ENCODE peak calls at places on chromosomes 4 and X, in nine cellular contexts. One of them, this sample, is unnamed.

GRCh38 chr4:137125011-137125410 is 407.3 kb downstream of the PCDH18 start:
- DNase-seq in ELF-1: no peak
- DNase-seq in activated CD4-positive, alpha-beta T cell treated with anti-CD3 and anti-CD28 coated beads for 24 hours: no peak
- DNase-seq in activated gamma-delta T cell treated with anti-CD3 and anti-CD28 coated beads, Interleukin-2, amount 50 U/mL, for 16 hours: no peak
- DNase-seq in endothelial cell: no peak
- DNase-seq in NCI-H460: peak; percentile 36
- DNase-seq in central memory CD4-positive, alpha-beta T cell: no peak
- DNase-seq in upper lobe of right lung: no peak
- DNase-seq in AG09309: peak; percentile 40
- DNase-seq in this sample: no peak

GRCh38 chr4:78360466-78360865 is 191.1 kb upstream of the ANXA3 start:
- DNase-seq in ELF-1: no peak
- DNase-seq in activated CD4-positive, alpha-beta T cell treated with anti-CD3 and anti-CD28 coated beads for 24 hours: no peak
- DNase-seq in activated gamma-delta T cell treated with anti-CD3 and anti-CD28 coated beads, Interleukin-2, amount 50 U/mL, for 16 hours: no peak
- DNase-seq in endothelial cell: no peak
- DNase-seq in NCI-H460: no peak
- DNase-seq in central memory CD4-positive, alpha-beta T cell: no peak
- DNase-seq in upper lobe of right lung: no peak
- DNase-seq in AG09309: no peak
- DNase-seq in this sample: no peak

GRCh38 chrX:134171661-134172587 is 65.1 kb upstream of the CCDC160 start:
- DNase-seq in ELF-1: peak; percentile 82
- DNase-seq in activated CD4-positive, alpha-beta T cell treated with anti-CD3 and anti-CD28 coated beads for 24 hours: peak; percentile 29
- DNase-seq in activated gamma-delta T cell treated with anti-CD3 and anti-CD28 coated beads, Interleukin-2, amount 50 U/mL, for 16 hours: no peak
- DNase-seq in endothelial cell: peak; percentile 27
- DNase-seq in NCI-H460: no peak
- DNase-seq in central memory CD4-positive, alpha-beta T cell: peak; percentile 22
- DNase-seq in upper lobe of right lung: peak; percentile 61
- DNase-seq in AG09309: no peak
- DNase-seq in this sample: no peak

GRCh38 chrX:13940646-13941045 is 89.0 kb downstream of the GEMIN8 start:
- DNase-seq in ELF-1: no peak
- DNase-seq in activated CD4-positive, alpha-beta T cell treated with anti-CD3 and anti-CD28 coated beads for 24 hours: no peak
- DNase-seq in activated gamma-delta T cell treated with anti-CD3 and anti-CD28 coated beads, Interleukin-2, amount 50 U/mL, for 16 hours: no peak
- DNase-seq in endothelial cell: no peak
- DNase-seq in NCI-H460: no peak
- DNase-seq in central memory CD4-positive, alpha-beta T cell: no peak
- DNase-seq in upper lobe of right lung: no peak
- DNase-seq in AG09309: no peak
- DNase-seq in this sample: no peak

GRCh38 chrX:101229155-101229554 is 9.6 kb downstream of the DRP2 start:
- DNase-seq in ELF-1: no peak
- DNase-seq in activated CD4-positive, alpha-beta T cell treated with anti-CD3 and anti-CD28 coated beads for 24 hours: no peak
- DNase-seq in activated gamma-delta T cell treated with anti-CD3 and anti-CD28 coated beads, Interleukin-2, amount 50 U/mL, for 16 hours: no peak
- DNase-seq in endothelial cell: no peak
- DNase-seq in NCI-H460: no peak
- DNase-seq in central memory CD4-positive, alpha-beta T cell: no peak
- DNase-seq in upper lobe of right lung: no peak
- DNase-seq in AG09309: no peak
- DNase-seq in this sample: peak; percentile 73

GRCh38 chr4:140211693-140212092 is 57.7 kb upstream of the MAML3 start:
- DNase-seq in ELF-1: no peak
- DNase-seq in activated CD4-positive, alpha-beta T cell treated with anti-CD3 and anti-CD28 coated beads for 24 hours: no peak
- DNase-seq in activated gamma-delta T cell treated with anti-CD3 and anti-CD28 coated beads, Interleukin-2, amount 50 U/mL, for 16 hours: no peak
- DNase-seq in endothelial cell: no peak
- DNase-seq in NCI-H460: no peak
- DNase-seq in central memory CD4-positive, alpha-beta T cell: no peak
- DNase-seq in upper lobe of right lung: no peak
- DNase-seq in AG09309: no peak
- DNase-seq in this sample: no peak

GRCh38 chr4:142846729-142847606 is 867 bp upstream of the INPP4B start:
- DNase-seq in ELF-1: peak; percentile 61
- DNase-seq in activated CD4-positive, alpha-beta T cell treated with anti-CD3 and anti-CD28 coated beads for 24 hours: peak; percentile 58
- DNase-seq in activated gamma-delta T cell treated with anti-CD3 and anti-CD28 coated beads, Interleukin-2, amount 50 U/mL, for 16 hours: peak; percentile 39
- DNase-seq in endothelial cell: peak; percentile 30
- DNase-seq in NCI-H460: no peak
- DNase-seq in central memory CD4-positive, alpha-beta T cell: peak; percentile 67
- DNase-seq in upper lobe of right lung: no peak
- DNase-seq in AG09309: no peak
- DNase-seq in this sample: peak; percentile 11

GRCh38 chr4:95715830-95716229 is 124.1 kb upstream of the PDHA2 start:
- DNase-seq in ELF-1: no peak
- DNase-seq in activated CD4-positive, alpha-beta T cell treated with anti-CD3 and anti-CD28 coated beads for 24 hours: no peak
- DNase-seq in activated gamma-delta T cell treated with anti-CD3 and anti-CD28 coated beads, Interleukin-2, amount 50 U/mL, for 16 hours: no peak
- DNase-seq in endothelial cell: no peak
- DNase-seq in NCI-H460: no peak
- DNase-seq in central memory CD4-positive, alpha-beta T cell: no peak
- DNase-seq in upper lobe of right lung: no peak
- DNase-seq in AG09309: no peak
- DNase-seq in this sample: no peak

GRCh38 chrX:129791961-129792570 is 12.3 kb downstream of the SASH3 start:
- DNase-seq in ELF-1: no peak
- DNase-seq in activated CD4-positive, alpha-beta T cell treated with anti-CD3 and anti-CD28 coated beads for 24 hours: no peak
- DNase-seq in activated gamma-delta T cell treated with anti-CD3 and anti-CD28 coated beads, Interleukin-2, amount 50 U/mL, for 16 hours: no peak
- DNase-seq in endothelial cell: no peak
- DNase-seq in NCI-H460: no peak
- DNase-seq in central memory CD4-positive, alpha-beta T cell: no peak
- DNase-seq in upper lobe of right lung: no peak
- DNase-seq in AG09309: no peak
- DNase-seq in this sample: no peak

GRCh38 chr4:78612398-78613005 is 60.9 kb downstream of the ANXA3 start:
- DNase-seq in ELF-1: no peak
- DNase-seq in activated CD4-positive, alpha-beta T cell treated with anti-CD3 and anti-CD28 coated beads for 24 hours: no peak
- DNase-seq in activated gamma-delta T cell treated with anti-CD3 and anti-CD28 coated beads, Interleukin-2, amount 50 U/mL, for 16 hours: no peak
- DNase-seq in endothelial cell: no peak
- DNase-seq in NCI-H460: peak; percentile 38
- DNase-seq in central memory CD4-positive, alpha-beta T cell: no peak
- DNase-seq in upper lobe of right lung: no peak
- DNase-seq in AG09309: no peak
- DNase-seq in this sample: peak; percentile 62

GRCh38 chr4:87783781-87784180 is 15.6 kb upstream of the IBSP start:
- DNase-seq in ELF-1: no peak
- DNase-seq in activated CD4-positive, alpha-beta T cell treated with anti-CD3 and anti-CD28 coated beads for 24 hours: no peak
- DNase-seq in activated gamma-delta T cell treated with anti-CD3 and anti-CD28 coated beads, Interleukin-2, amount 50 U/mL, for 16 hours: no peak
- DNase-seq in endothelial cell: no peak
- DNase-seq in NCI-H460: no peak
- DNase-seq in central memory CD4-positive, alpha-beta T cell: no peak
- DNase-seq in upper lobe of right lung: no peak
- DNase-seq in AG09309: peak; percentile 28
- DNase-seq in this sample: peak; percentile 32

GRCh38 chr4:88629826-88630225 is 37.5 kb downstream of the HERC3 start:
- DNase-seq in ELF-1: no peak
- DNase-seq in activated CD4-positive, alpha-beta T cell treated with anti-CD3 and anti-CD28 coated beads for 24 hours: no peak
- DNase-seq in activated gamma-delta T cell treated with anti-CD3 and anti-CD28 coated beads, Interleukin-2, amount 50 U/mL, for 16 hours: no peak
- DNase-seq in endothelial cell: no peak
- DNase-seq in NCI-H460: no peak
- DNase-seq in central memory CD4-positive, alpha-beta T cell: no peak
- DNase-seq in upper lobe of right lung: no peak
- DNase-seq in AG09309: no peak
- DNase-seq in this sample: no peak

GRCh38 chr4:24743931-24744330 is 51.4 kb upstream of the SOD3 start:
- DNase-seq in ELF-1: peak; percentile 81
- DNase-seq in activated CD4-positive, alpha-beta T cell treated with anti-CD3 and anti-CD28 coated beads for 24 hours: no peak
- DNase-seq in activated gamma-delta T cell treated with anti-CD3 and anti-CD28 coated beads, Interleukin-2, amount 50 U/mL, for 16 hours: no peak
- DNase-seq in endothelial cell: no peak
- DNase-seq in NCI-H460: no peak
- DNase-seq in central memory CD4-positive, alpha-beta T cell: no peak
- DNase-seq in upper lobe of right lung: no peak
- DNase-seq in AG09309: no peak
- DNase-seq in this sample: no peak

GRCh38 chrX:137549846-137550534 is 15.9 kb upstream of the ZIC3 start:
- DNase-seq in ELF-1: peak; percentile 91
- DNase-seq in activated CD4-positive, alpha-beta T cell treated with anti-CD3 and anti-CD28 coated beads for 24 hours: no peak
- DNase-seq in activated gamma-delta T cell treated with anti-CD3 and anti-CD28 coated beads, Interleukin-2, amount 50 U/mL, for 16 hours: no peak
- DNase-seq in endothelial cell: no peak
- DNase-seq in NCI-H460: no peak
- DNase-seq in central memory CD4-positive, alpha-beta T cell: no peak
- DNase-seq in upper lobe of right lung: no peak
- DNase-seq in AG09309: no peak
- DNase-seq in this sample: no peak

GRCh38 chrX:44382871-44383270 is 39.4 kb upstream of the EFHC2 start:
- DNase-seq in ELF-1: no peak
- DNase-seq in activated CD4-positive, alpha-beta T cell treated with anti-CD3 and anti-CD28 coated beads for 24 hours: no peak
- DNase-seq in activated gamma-delta T cell treated with anti-CD3 and anti-CD28 coated beads, Interleukin-2, amount 50 U/mL, for 16 hours: no peak
- DNase-seq in endothelial cell: no peak
- DNase-seq in NCI-H460: no peak
- DNase-seq in central memory CD4-positive, alpha-beta T cell: no peak
- DNase-seq in upper lobe of right lung: no peak
- DNase-seq in AG09309: no peak
- DNase-seq in this sample: no peak

GRCh38 chrX:141314441-141314840 is 72.1 kb upstream of the SPANXC start:
- DNase-seq in ELF-1: no peak
- DNase-seq in activated CD4-positive, alpha-beta T cell treated with anti-CD3 and anti-CD28 coated beads for 24 hours: no peak
- DNase-seq in activated gamma-delta T cell treated with anti-CD3 and anti-CD28 coated beads, Interleukin-2, amount 50 U/mL, for 16 hours: no peak
- DNase-seq in endothelial cell: no peak
- DNase-seq in NCI-H460: no peak
- DNase-seq in central memory CD4-positive, alpha-beta T cell: no peak
- DNase-seq in upper lobe of right lung: no peak
- DNase-seq in AG09309: no peak
- DNase-seq in this sample: peak; percentile 40

GRCh38 chrX:68650491-68650890 is 3.0 kb downstream of the STARD8 start:
- DNase-seq in ELF-1: no peak
- DNase-seq in activated CD4-positive, alpha-beta T cell treated with anti-CD3 and anti-CD28 coated beads for 24 hours: no peak
- DNase-seq in activated gamma-delta T cell treated with anti-CD3 and anti-CD28 coated beads, Interleukin-2, amount 50 U/mL, for 16 hours: no peak
- DNase-seq in endothelial cell: no peak
- DNase-seq in NCI-H460: no peak
- DNase-seq in central memory CD4-positive, alpha-beta T cell: no peak
- DNase-seq in upper lobe of right lung: no peak
- DNase-seq in AG09309: no peak
- DNase-seq in this sample: peak; percentile 40

GRCh38 chr4:151874328-151874727 is 113.5 kb upstream of the GATB start:
- DNase-seq in ELF-1: peak; percentile 28
- DNase-seq in activated CD4-positive, alpha-beta T cell treated with anti-CD3 and anti-CD28 coated beads for 24 hours: no peak
- DNase-seq in activated gamma-delta T cell treated with anti-CD3 and anti-CD28 coated beads, Interleukin-2, amount 50 U/mL, for 16 hours: no peak
- DNase-seq in endothelial cell: no peak
- DNase-seq in NCI-H460: no peak
- DNase-seq in central memory CD4-positive, alpha-beta T cell: no peak
- DNase-seq in upper lobe of right lung: no peak
- DNase-seq in AG09309: no peak
- DNase-seq in this sample: no peak

GRCh38 chrX:68681443-68681941 is 34.0 kb downstream of the STARD8 start:
- DNase-seq in ELF-1: no peak
- DNase-seq in activated CD4-positive, alpha-beta T cell treated with anti-CD3 and anti-CD28 coated beads for 24 hours: no peak
- DNase-seq in activated gamma-delta T cell treated with anti-CD3 and anti-CD28 coated beads, Interleukin-2, amount 50 U/mL, for 16 hours: no peak
- DNase-seq in endothelial cell: no peak
- DNase-seq in NCI-H460: no peak
- DNase-seq in central memory CD4-positive, alpha-beta T cell: no peak
- DNase-seq in upper lobe of right lung: no peak
- DNase-seq in AG09309: peak; percentile 35
- DNase-seq in this sample: peak; percentile 17

GRCh38 chr4:4338201-4338600 is 48.1 kb downstream of the ZBTB49 start:
- DNase-seq in ELF-1: no peak
- DNase-seq in activated CD4-positive, alpha-beta T cell treated with anti-CD3 and anti-CD28 coated beads for 24 hours: no peak
- DNase-seq in activated gamma-delta T cell treated with anti-CD3 and anti-CD28 coated beads, Interleukin-2, amount 50 U/mL, for 16 hours: no peak
- DNase-seq in endothelial cell: no peak
- DNase-seq in NCI-H460: no peak
- DNase-seq in central memory CD4-positive, alpha-beta T cell: no peak
- DNase-seq in upper lobe of right lung: no peak
- DNase-seq in AG09309: no peak
- DNase-seq in this sample: peak; percentile 42

GRCh38 chr4:6991771-6992557 is 51.2 kb upstream of the TADA2B start:
- DNase-seq in ELF-1: no peak
- DNase-seq in activated CD4-positive, alpha-beta T cell treated with anti-CD3 and anti-CD28 coated beads for 24 hours: no peak
- DNase-seq in activated gamma-delta T cell treated with anti-CD3 and anti-CD28 coated beads, Interleukin-2, amount 50 U/mL, for 16 hours: no peak
- DNase-seq in endothelial cell: no peak
- DNase-seq in NCI-H460: no peak
- DNase-seq in central memory CD4-positive, alpha-beta T cell: no peak
- DNase-seq in upper lobe of right lung: no peak
- DNase-seq in AG09309: peak; percentile 82
- DNase-seq in this sample: peak; percentile 95